ENCODE peak calls at places on chromosomes 4 and X, in four cellular contexts. One of them, this sample, is unnamed.
A peak's percentile ranks its signal among the peaks of the same experiment; 100 is the strongest.

GRCh38 chr4:101081695-101082369 is 265.5 kb downstream of the PPP3CA start:
- DNase-seq in K562: no peak
- DNase-seq in glutamatergic neuron: no peak
- DNase-seq in A549: no peak
- DNase-seq in this sample: no peak

GRCh38 chrX:150683536-150684146 is 9.6 kb upstream of the MTMR1 start:
- DNase-seq in K562: peak; percentile 66
- DNase-seq in glutamatergic neuron: no peak
- DNase-seq in A549: peak; percentile 50
- DNase-seq in this sample: no peak

GRCh38 chr4:123892997-123893745 is 496.6 kb downstream of the SPRY1 start:
- DNase-seq in K562: no peak
- DNase-seq in glutamatergic neuron: no peak
- DNase-seq in A549: no peak
- DNase-seq in this sample: no peak

GRCh38 chrX:28581522-28581921 is 5.7 kb upstream of the IL1RAPL1 start:
- DNase-seq in K562: no peak
- DNase-seq in glutamatergic neuron: no peak
- DNase-seq in A549: no peak
- DNase-seq in this sample: no peak

GRCh38 chrX:141632124-141632523 is 42.6 kb downstream of the SPANXA2 start:
- DNase-seq in K562: no peak
- DNase-seq in glutamatergic neuron: no peak
- DNase-seq in A549: no peak
- DNase-seq in this sample: no peak

GRCh38 chr4:42420120-42420519 is 22.8 kb downstream of the SHISA3 start:
- DNase-seq in K562: no peak
- DNase-seq in glutamatergic neuron: no peak
- DNase-seq in A549: no peak
- DNase-seq in this sample: no peak

GRCh38 chrX:74613350-74614192 is 853 bp downstream of the RLIM start:
- DNase-seq in K562: peak; percentile 21
- DNase-seq in glutamatergic neuron: peak; percentile 27
- DNase-seq in A549: peak; percentile 44
- DNase-seq in this sample: no peak

GRCh38 chr4:1002131-1002630 is 9.0 kb upstream of the SLC26A1 start:
- DNase-seq in K562: no peak
- DNase-seq in glutamatergic neuron: no peak
- DNase-seq in A549: no peak
- DNase-seq in this sample: no peak

GRCh38 chrX:49673394-49673793 is 22.4 kb downstream of the PAGE1 start:
- DNase-seq in K562: peak; percentile 29
- DNase-seq in glutamatergic neuron: no peak
- DNase-seq in A549: no peak
- DNase-seq in this sample: no peak

GRCh38 chr4:11691236-11691635 is 262.5 kb upstream of the HS3ST1 start:
- DNase-seq in K562: no peak
- DNase-seq in glutamatergic neuron: no peak
- DNase-seq in A549: no peak
- DNase-seq in this sample: no peak

GRCh38 chrX:24146283-24146865 is 3.2 kb upstream of the ZFX start:
- DNase-seq in K562: peak; percentile 14
- DNase-seq in glutamatergic neuron: no peak
- DNase-seq in A549: peak; percentile 52
- DNase-seq in this sample: no peak

GRCh38 chr4:168574581-168575295 is 77.9 kb downstream of the PALLD start:
- DNase-seq in K562: no peak
- DNase-seq in glutamatergic neuron: no peak
- DNase-seq in A549: no peak
- DNase-seq in this sample: no peak

GRCh38 chr4:6165766-6166165 is 34.6 kb downstream of the JAKMIP1 start:
- DNase-seq in K562: no peak
- DNase-seq in glutamatergic neuron: no peak
- DNase-seq in A549: no peak
- DNase-seq in this sample: no peak

GRCh38 chr4:102760645-102761477 is at the start of gene MANBA:
- DNase-seq in K562: peak; percentile 92
- DNase-seq in glutamatergic neuron: peak; percentile 89
- DNase-seq in A549: peak; percentile 72
- DNase-seq in this sample: no peak

GRCh38 chrX:40153335-40154221 is 55.8 kb upstream of the BCOR start:
- DNase-seq in K562: peak; percentile 75
- DNase-seq in glutamatergic neuron: peak; percentile 65
- DNase-seq in A549: peak; percentile 41
- DNase-seq in this sample: no peak

GRCh38 chrX:151753313-151754041 is 18.9 kb downstream of the CNGA2 start:
- DNase-seq in K562: peak; percentile 69
- DNase-seq in glutamatergic neuron: peak; percentile 66
- DNase-seq in A549: peak; percentile 63
- DNase-seq in this sample: no peak

GRCh38 chr4:137253949-137254348 is 278.3 kb downstream of the PCDH18 start:
- DNase-seq in K562: no peak
- DNase-seq in glutamatergic neuron: no peak
- DNase-seq in A549: no peak
- DNase-seq in this sample: no peak

GRCh38 chr4:101039367-101039766 is 308.0 kb downstream of the PPP3CA start:
- DNase-seq in K562: no peak
- DNase-seq in glutamatergic neuron: no peak
- DNase-seq in A549: no peak
- DNase-seq in this sample: no peak

This sample was measured in type B pancreatic cell.